ENCODE peak calls at places on chromosomes 6 and 20, in four cellular contexts. Y is NCI-H446; K is Right ventricle myocardium inferior; B is activated naive CD8-positive, alpha-beta T cell treated with anti-CD3 and anti-CD28 coated beads, Interleukin-2, amount 50 U/mL, for 16 hours. H is an unnamed sample.

GRCh38 chr6:100472674-100473073 is 8.0 kb upstream of the SIM1 start:
- DNase-seq in K (no peak), Y (no peak), B (no peak), H (no peak)

GRCh38 chr20:63590218-63591146 is 16.4 kb upstream of the HELZ2 start:
- DNase-seq in Y (no peak), B (no peak), K (no peak), H (peak)

GRCh38 chr20:31712112-31712553 is 10.5 kb downstream of the BCL2L1 start:
- DNase-seq in B (no peak), K (no peak), Y (no peak), H (no peak)

GRCh38 chr6:157461000-157461915 is 80.3 kb downstream of the ZDHHC14 start:
- DNase-seq in B (no peak), Y (no peak), K (no peak), H (no peak)

GRCh38 chr6:37550436-37550835 is 50.7 kb upstream of the CCDC167 start:
- DNase-seq in B (no peak), K (no peak), Y (no peak), H (no peak)

GRCh38 chr20:11015440-11015839 is 341.6 kb upstream of the JAG1 start:
- DNase-seq in B (no peak), Y (no peak), K (no peak), H (no peak)

GRCh38 chr6:2999005-2999620 is 581 bp upstream of the NQO2 start:
- DNase-seq in B (no peak), Y (peak), K (no peak), H (peak)

GRCh38 chr6:30683137-30683979 is 3.1 kb downstream of the PPP1R18 start:
- DNase-seq in Y (no peak), B (no peak), K (no peak), H (peak)

GRCh38 chr6:11929451-11929850 is 82.7 kb upstream of the HIVEP1 start:
- DNase-seq in Y (no peak), K (no peak), B (no peak), H (no peak)

GRCh38 chr6:50850860-50851259 is 32.2 kb downstream of the TFAP2B start:
- DNase-seq in K (no peak), Y (no peak), B (no peak), H (peak)

GRCh38 chr6:20688710-20689500 is 154.6 kb downstream of the CDKAL1 start:
- DNase-seq in Y (no peak), K (no peak), B (no peak), H (no peak)

GRCh38 chr20:24379116-24379927 is 90.1 kb upstream of the SYNDIG1 start:
- DNase-seq in B (no peak), Y (peak), K (peak), H (peak)

GRCh38 chr6:43391448-43392031 is 22.1 kb upstream of the ZNF318 start:
- DNase-seq in K (no peak), Y (no peak), B (no peak), H (no peak)

GRCh38 chr6:148414836-148415235 is 72.2 kb downstream of the SASH1 start:
- DNase-seq in Y (no peak), B (no peak), K (no peak), H (no peak)

H was measured in kidney.